ENCODE peak calls at places on chromosomes 7 and 10, in four cellular contexts. F, P, K and Y are unnamed samples.

GRCh38 chr10:80599424-80599847 is 61.7 kb downstream of the SH2D4B start:
- DNase-seq in P (peak), F (peak), K (peak), Y (peak)

GRCh38 chr10:84159076-84159475 is 14.5 kb upstream of the GPR15LG start:
- DNase-seq in F (no peak), P (no peak), K (no peak), Y (no peak)

GRCh38 chr10:27659786-27660185 is 85.8 kb downstream of the MKX start:
- DNase-seq in P (no peak), F (no peak), K (no peak), Y (no peak)

GRCh38 chr7:6226194-6226799 is 46.1 kb downstream of the CYTH3 start:
- DNase-seq in F (no peak), K (peak), P (no peak), Y (no peak)

GRCh38 chr10:86630079-86630478 is 24.3 kb upstream of the OPN4 start:
- DNase-seq in P (no peak), F (no peak), K (peak), Y (no peak)

GRCh38 chr10:11874568-11875182 is 51.5 kb downstream of the PROSER2 start:
- DNase-seq in K (peak), F (peak), P (no peak), Y (peak)

GRCh38 chr7:90625562-90625961 is 29.4 kb downstream of the CDK14 start:
- DNase-seq in K (peak), F (peak), P (no peak), Y (no peak)

GRCh38 chr7:23873306-23873705 is 163.3 kb downstream of the STK31 start:
- DNase-seq in K (no peak), P (no peak), F (no peak), Y (no peak)

GRCh38 chr10:61463035-61463909 is 10.1 kb upstream of the TMEM26 start:
- DNase-seq in P (no peak), F (no peak), K (peak), Y (no peak)